ENCODE peak calls at places on chromosome 17, in six cellular contexts. O is body of pancreas, I is GM13977, J is mesothelial cell of epicardium, D is psoas muscle, K is endothelial cell. P is an unnamed sample.

GRCh38 chr17:57294629-57295501 is 38.5 kb downstream of the MSI2 start:
- DNase-seq in D (peak), I (no peak), O (no peak), K (no peak), J (no peak), P (no peak)

GRCh38 chr17:26962255-26963162 is 331.4 kb upstream of the WSB1 start:
- DNase-seq in D (no peak), I (no peak), K (no peak), J (no peak), O (no peak), P (no peak)

GRCh38 chr17:50199651-50200446 is 1.6 kb downstream of the COL1A1 start:
- DNase-seq in I (peak), D (peak), O (peak), K (peak), J (peak), P (peak)

GRCh38 chr17:56165017-56165720 is 11.9 kb downstream of the ANKFN1 start:
- DNase-seq in I (no peak), D (no peak), J (no peak), O (no peak), K (no peak), P (no peak)

GRCh38 chr17:41652461-41652960 is 28.1 kb upstream of the KRT17 start:
- DNase-seq in I (no peak), D (no peak), K (no peak), O (no peak), J (no peak), P (no peak)

GRCh38 chr17:78944956-78945355 is 19.8 kb upstream of the TIMP2 start:
- DNase-seq in K (no peak), I (no peak), J (no peak), D (no peak), O (no peak), P (no peak)

GRCh38 chr17:77227461-77228223 is 86.9 kb downstream of the SEC14L1 start:
- DNase-seq in J (no peak), K (no peak), I (no peak), D (no peak), O (no peak), P (no peak)

GRCh38 chr17:65723356-65723928 is 162.0 kb upstream of the AXIN2 start:
- DNase-seq in K (no peak), I (no peak), D (no peak), O (no peak), J (no peak), P (no peak)

GRCh38 chr17:42843358-42843934 is 934 bp upstream of the AOC2 start:
- DNase-seq in I (peak), K (peak), J (no peak), O (peak), D (no peak), P (no peak)

GRCh38 chr17:17913695-17914332 is 58.4 kb downstream of the TOM1L2 start:
- DNase-seq in D (peak), I (no peak), J (peak), K (no peak), O (peak), P (no peak)

GRCh38 chr17:40331743-40332641 is 23.0 kb downstream of the RARA start:
- DNase-seq in O (peak), I (no peak), K (no peak), D (peak), J (no peak), P (no peak)

GRCh38 chr17:48442819-48443218 is 12.8 kb upstream of the SKAP1 start:
- DNase-seq in K (no peak), D (no peak), I (no peak), O (no peak), J (no peak), P (no peak)

GRCh38 chr17:7837375-7838290 is 3.6 kb downstream of the KDM6B start:
- DNase-seq in I (no peak), J (no peak), D (no peak), O (no peak), K (no peak), P (no peak)

GRCh38 chr17:17221329-17221728 is 15.2 kb upstream of the PLD6 start:
- DNase-seq in J (no peak), O (no peak), D (no peak), K (no peak), I (no peak), P (no peak)

GRCh38 chr17:65794572-65794971 is 233.1 kb upstream of the AXIN2 start:
- DNase-seq in I (no peak), D (no peak), K (peak), O (peak), J (no peak), P (no peak)

GRCh38 chr17:42276609-42277341 is 584 bp upstream of the STAT5B start:
- DNase-seq in J (peak), K (peak), O (peak), D (peak), I (no peak), P (peak)

GRCh38 chr17:8789743-8790142 is 9.4 kb downstream of the MFSD6L start:
- DNase-seq in I (no peak), J (no peak), O (no peak), K (no peak), D (no peak), P (no peak)

GRCh38 chr17:34556951-34557350 is 22.4 kb upstream of the TMEM132E start:
- DNase-seq in O (no peak), J (no peak), I (no peak), D (no peak), K (no peak), P (no peak)

GRCh38 chr17:44012874-44013273 is 1.9 kb downstream of the TMEM101 start:
- DNase-seq in O (no peak), I (no peak), D (no peak), J (no peak), K (no peak), P (no peak)

GRCh38 chr17:1764274-1764673 is 2.4 kb downstream of the SERPINF1 start:
- DNase-seq in O (peak), I (no peak), D (peak), K (no peak), J (no peak), P (no peak)

GRCh38 chr17:54518706-54519105 is 381.9 kb upstream of the TOM1L1 start:
- DNase-seq in D (no peak), K (no peak), I (no peak), O (no peak), J (no peak), P (no peak)

GRCh38 chr17:835263-835662 is 53.1 kb downstream of the MRM3 start:
- DNase-seq in K (no peak), J (no peak), I (no peak), O (no peak), D (peak), P (no peak)

GRCh38 chr17:56595831-56596740 is 2.6 kb downstream of the NOG start:
- DNase-seq in O (no peak), J (no peak), I (no peak), D (no peak), K (peak), P (no peak)

GRCh38 chr17:57939797-57940196 is 15.4 kb downstream of the CUEDC1 start:
- DNase-seq in J (no peak), O (peak), D (no peak), K (no peak), I (peak), P (peak)

GRCh38 chr17:49061524-49061943 is 64.3 kb downstream of the IGF2BP1 start:
- DNase-seq in I (no peak), O (no peak), K (no peak), D (no peak), J (no peak), P (no peak)

GRCh38 chr17:49469831-49470568 is 25.1 kb upstream of the NGFR start:
- DNase-seq in K (no peak), I (no peak), O (peak), D (peak), J (no peak), P (no peak)

GRCh38 chr17:74358696-74359095 is 3.0 kb downstream of the BTBD17 start:
- DNase-seq in K (no peak), I (no peak), D (no peak), O (no peak), J (no peak), P (no peak)

GRCh38 chr17:13925579-13925978 is 143.7 kb upstream of the COX10 start:
- DNase-seq in O (no peak), D (no peak), J (no peak), K (no peak), I (no peak), P (no peak)

GRCh38 chr17:73998246-73999220 is 204.9 kb upstream of the RPL38 start:
- DNase-seq in D (no peak), O (peak), I (peak), J (no peak), K (peak), P (no peak)

GRCh38 chr17:15261063-15261817 is 3.9 kb downstream of the PMP22 start:
- DNase-seq in O (peak), K (peak), J (peak), I (peak), D (peak), P (no peak)

GRCh38 chr17:18257747-18258355 is 687 bp downstream of the FLII start:
- DNase-seq in O (peak), J (no peak), D (peak), K (peak), I (peak), P (peak)

GRCh38 chr17:33949100-33949499 is 306.0 kb upstream of the CCL2 start:
- DNase-seq in K (peak), I (no peak), O (peak), D (no peak), J (no peak), P (no peak)

GRCh38 chr17:69717819-69718218 is 303.3 kb downstream of the MAP2K6 start:
- DNase-seq in O (no peak), I (no peak), J (no peak), K (no peak), D (no peak), P (no peak)

GRCh38 chr17:35314415-35315216 is 58.8 kb downstream of the SLFN11 start:
- DNase-seq in J (no peak), D (no peak), O (no peak), K (no peak), I (no peak), P (no peak)

GRCh38 chr17:18246880-18247612 is 11.5 kb downstream of the FLII start:
- DNase-seq in K (peak), D (peak), I (peak), O (peak), J (peak), P (no peak)

GRCh38 chr17:27326051-27326450 is 32.1 kb downstream of the WSB1 start:
- DNase-seq in D (no peak), O (no peak), K (no peak), J (no peak), I (no peak), P (no peak)

GRCh38 chr17:30336369-30337171 is 2.7 kb upstream of the TMIGD1 start:
- DNase-seq in D (no peak), I (peak), J (no peak), K (peak), O (peak), P (no peak)

GRCh38 chr17:31517524-31517923 is 126.0 kb downstream of the RAB11FIP4 start:
- DNase-seq in K (peak), O (peak), D (no peak), J (no peak), I (no peak), P (no peak)
- TF ChIP-seq CTCF in K (no peak), O (no peak), D (peak), J (no peak), I (peak), P (no peak)

GRCh38 chr17:64063088-64063487 is 42.7 kb upstream of the ICAM2 start:
- DNase-seq in I (no peak), D (no peak), J (no peak), K (no peak), O (no peak), P (peak)

GRCh38 chr17:64066709-64067108 is 46.3 kb upstream of the ICAM2 start:
- DNase-seq in D (no peak), J (no peak), K (no peak), I (no peak), O (no peak), P (no peak)

GRCh38 chr17:64061157-64061898 is 40.9 kb upstream of the ICAM2 start:
- DNase-seq in D (no peak), J (no peak), I (peak), K (no peak), O (no peak), P (no peak)

GRCh38 chr17:64064331-64064730 is 43.9 kb upstream of the ICAM2 start:
- DNase-seq in I (no peak), O (peak), D (no peak), K (no peak), J (no peak), P (no peak)

GRCh38 chr17:64063766-64064224 is 43.4 kb upstream of the ICAM2 start:
- DNase-seq in J (peak), O (peak), D (peak), K (peak), I (peak), P (peak)
- TF ChIP-seq CTCF in J (peak), O (peak), D (peak), K (peak), I (peak), P (peak)

DNA sequence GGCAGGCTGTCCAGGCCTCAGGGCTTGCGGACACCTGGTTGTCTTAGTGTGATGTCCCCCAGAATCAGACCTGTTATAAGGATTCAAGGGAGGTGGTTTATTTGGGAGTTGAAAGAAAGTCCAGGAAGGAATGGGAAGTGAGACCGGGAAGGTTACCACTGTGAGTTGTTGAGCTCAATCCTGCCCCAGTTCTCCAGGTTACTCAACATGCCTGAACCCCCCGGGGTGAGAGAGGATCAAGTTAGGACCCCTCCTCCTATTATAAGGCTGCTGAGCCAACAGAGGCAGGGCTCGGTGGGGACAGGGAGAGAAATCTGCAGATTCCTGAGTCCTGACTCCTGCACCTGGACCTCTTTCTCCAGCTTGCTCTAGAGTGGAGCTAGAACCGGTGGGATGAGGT is 86.4 kb downstream of the MRM1 start:
- DNase-seq in J (no peak), I (no peak), O (no peak), K (no peak), D (no peak), P (no peak)
- TF ChIP-seq CTCF in J (no peak), I (no peak), O (no peak), K (no peak), D (no peak), P (no peak)

GRCh38 chr17:61316633-61317032 is 83.0 kb upstream of the TBX2 start:
- DNase-seq in K (no peak), O (no peak), I (no peak), D (no peak), J (no peak), P (no peak)

GRCh38 chr17:61313515-61314326 is 85.9 kb upstream of the TBX2 start:
- DNase-seq in O (no peak), J (no peak), K (no peak), D (no peak), I (no peak), P (no peak)

GRCh38 chr17:61312406-61313295 is 87.0 kb upstream of the TBX2 start:
- DNase-seq in I (no peak), D (no peak), O (no peak), J (no peak), K (no peak), P (no peak)

GRCh38 chr17:61317779-61318178 is 81.9 kb upstream of the TBX2 start:
- DNase-seq in J (no peak), O (no peak), I (no peak), K (no peak), D (no peak), P (no peak)

DNA sequence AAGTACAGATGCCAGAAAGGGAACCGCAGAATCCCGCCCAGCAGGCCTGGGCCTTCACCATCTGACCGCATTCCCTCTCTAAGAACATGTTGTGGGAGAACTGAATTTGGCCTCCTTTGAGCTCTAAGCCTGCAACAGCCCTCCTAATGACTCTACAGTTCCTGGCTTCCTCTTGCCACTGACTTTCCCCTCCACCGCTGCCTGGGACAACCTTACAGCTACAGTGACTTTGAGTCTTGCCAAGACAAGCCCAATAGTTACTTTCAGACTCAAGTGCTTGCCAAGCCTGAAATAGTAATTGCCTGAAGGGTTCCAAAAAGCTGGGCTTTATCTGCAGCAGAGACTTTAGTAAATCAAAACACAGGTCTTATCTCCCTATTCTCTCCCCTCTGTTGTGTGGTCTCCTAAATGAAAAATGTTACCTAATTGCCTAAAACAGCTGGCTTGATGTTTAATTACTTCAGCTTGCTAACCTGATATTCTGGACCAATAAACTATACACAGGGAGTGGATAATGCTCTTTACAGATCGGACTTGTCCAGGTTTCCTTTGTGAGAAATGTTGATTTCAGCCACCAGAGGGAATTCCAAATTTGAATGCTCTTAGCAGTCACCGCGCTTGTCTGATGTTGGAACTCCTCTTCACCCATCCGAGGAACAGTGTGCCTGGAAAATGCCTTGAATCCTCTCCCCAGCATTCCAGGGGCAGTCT is 85.1 kb upstream of the TBX2 start:
- DNase-seq in I (no peak), D (peak), O (peak), J (no peak), K (no peak), P (no peak)
- TF ChIP-seq CTCF in I (no peak), D (peak), O (no peak), J (peak), K (no peak), P (no peak)

GRCh38 chr17:11980813-11981212 is 16.5 kb downstream of the ZNF18 start:
- DNase-seq in D (no peak), O (no peak), I (no peak), J (no peak), K (no peak), P (no peak)
- TF ChIP-seq CTCF in D (no peak), O (no peak), I (no peak), J (no peak), K (peak), P (no peak)

GRCh38 chr17:6427284-6427781 is 7.6 kb downstream of the AIPL1 start:
- DNase-seq in K (no peak), J (no peak), D (no peak), O (no peak), I (peak), P (no peak)
- TF ChIP-seq CTCF in K (no peak), J (no peak), D (no peak), O (no peak), I (no peak), P (no peak)

DNA sequence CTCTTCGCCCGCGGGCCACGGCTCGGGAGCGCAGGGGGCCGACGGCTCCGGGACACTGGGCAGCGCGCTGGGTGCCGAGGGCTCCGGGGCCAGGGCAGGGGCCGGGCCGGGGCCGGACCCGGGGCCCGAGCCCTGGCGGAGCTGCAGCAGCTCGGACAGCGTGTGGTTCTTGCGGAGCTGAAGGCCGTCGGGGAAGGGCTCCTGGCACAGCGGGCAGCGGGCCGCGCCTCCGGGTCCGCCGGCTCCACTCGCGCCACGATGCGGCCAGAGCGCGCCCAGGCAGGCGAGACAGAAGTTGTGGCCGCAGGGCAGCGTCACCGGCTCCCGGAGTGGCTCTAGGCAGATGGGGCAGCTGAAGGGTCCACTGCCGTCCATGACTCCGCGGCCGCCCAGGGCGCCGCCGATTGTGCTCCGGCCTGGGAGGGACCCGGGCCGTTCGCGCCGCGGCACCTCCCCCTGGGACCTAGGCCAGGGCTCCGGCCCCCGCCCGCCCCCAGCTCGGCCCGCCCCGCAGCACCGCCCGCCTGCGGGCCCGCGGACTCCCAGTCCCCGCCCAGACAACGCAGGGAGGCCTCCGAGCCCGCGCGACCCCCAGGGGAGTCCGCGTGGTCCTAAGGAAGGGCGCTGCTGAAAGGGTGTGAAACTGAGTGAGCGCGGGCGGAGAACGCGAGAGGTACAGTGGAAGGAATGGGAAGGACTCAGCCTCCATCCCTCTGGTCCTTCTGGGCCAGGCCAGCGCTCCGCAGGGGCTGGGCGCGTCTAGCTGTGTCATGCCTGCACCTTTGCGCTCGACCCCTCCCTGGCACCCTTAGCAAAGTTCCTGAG is at the start of gene TRIM47:
- DNase-seq in D (peak), I (no peak), K (peak), J (no peak), O (peak), P (no peak)
- TF ChIP-seq CTCF in D (no peak), I (peak), K (peak), J (no peak), O (no peak), P (peak)

GRCh38 chr17:4362141-4362540 is 4.3 kb downstream of the UBE2G1 start:
- DNase-seq in J (no peak), K (no peak), O (no peak), D (no peak), I (no peak), P (no peak)
- TF ChIP-seq CTCF in J (no peak), K (no peak), O (no peak), D (no peak), I (peak), P (no peak)

GRCh38 chr17:81403040-81403467 is 7.8 kb downstream of the BAHCC1 start:
- DNase-seq in D (no peak), J (no peak), O (no peak), I (no peak), K (no peak), P (no peak)
- TF ChIP-seq CTCF in D (no peak), J (no peak), O (no peak), I (no peak), K (no peak), P (no peak)

P was measured in CD14-positive monocyte.